ENCODE peak calls at places on chromosome 22, in five cellular contexts. C is testis, I is NCI-H1417, R is heart right ventricle, L is neural crest cell. Q is an unnamed sample.

GRCh38 chr22:38834991-38835390 is 8.8 kb downstream of the NPTXR start:
- DNase-seq in C (no peak), I (no peak), R (no peak), L (no peak), Q (no peak)

GRCh38 chr22:45966320-45966891 is 10.6 kb downstream of the WNT7B start:
- DNase-seq in C (no peak), I (peak; percentile 87), R (no peak), L (no peak), Q (no peak)

GRCh38 chr22:22064580-22064979 is 82.0 kb upstream of the TOP3B start:
- DNase-seq in C (no peak), I (no peak), R (no peak), L (no peak), Q (no peak)

GRCh38 chr22:47618611-47619010 is 856.2 kb downstream of the TBC1D22A start:
- DNase-seq in C (no peak), I (no peak), R (no peak), L (no peak), Q (no peak)

GRCh38 chr22:46514592-46515207 is 22.7 kb downstream of the CELSR1 start:
- DNase-seq in C (no peak), I (no peak), R (no peak), L (no peak), Q (no peak)

GRCh38 chr22:21445437-21446127 is 21.6 kb upstream of the TMEM191C start:
- DNase-seq in C (peak; percentile 10), I (no peak), R (peak; percentile 3), L (no peak), Q (peak; percentile 11)

GRCh38 chr22:32920032-32920628 is 118.6 kb downstream of the TIMP3 start:
- DNase-seq in C (peak; percentile 64), I (no peak), R (peak; percentile 60), L (no peak), Q (peak; percentile 76)

GRCh38 chr22:50612715-50613221 is 12.2 kb downstream of the MAPK8IP2 start:
- DNase-seq in C (no peak), I (peak; percentile 19), R (no peak), L (no peak), Q (no peak)

GRCh38 chr22:50184004-50184461 is 1.7 kb upstream of the TRABD start:
- DNase-seq in C (peak; percentile 77), I (no peak), R (peak; percentile 78), L (no peak), Q (peak; percentile 72)

GRCh38 chr22:48217596-48217995 is 1455.1 kb downstream of the TBC1D22A start:
- DNase-seq in C (peak; percentile 3), I (no peak), R (no peak), L (no peak), Q (no peak)

GRCh38 chr22:33512961-33513360 is 407.3 kb downstream of the LARGE1 start:
- DNase-seq in C (no peak), I (no peak), R (no peak), L (no peak), Q (no peak)

GRCh38 chr22:19292262-19293230 is 1.0 kb upstream of the CLTCL1 start:
- DNase-seq in C (peak; percentile 46), I (peak; percentile 59), R (peak; percentile 10), L (no peak), Q (peak; percentile 42)

GRCh38 chr22:46894081-46894671 is 131.7 kb downstream of the TBC1D22A start:
- DNase-seq in C (peak; percentile 2), I (no peak), R (peak; percentile 24), L (no peak), Q (no peak)